ENCODE peak calls at places on chromosome 11, in four cellular contexts. I, C, F and L are unnamed samples. For H3K9me3, the result is how much of the 10 kb centered on the place peaks cover.

GRCh38 chr11:77512092-77512491 is 38.2 kb upstream of the PAK1 start:
- DNase-seq in F (no peak), C (no peak), I (no peak), L (no peak)

GRCh38 chr11:96126917-96127595 is 203.1 kb upstream of the MTMR2 start:
- DNase-seq in I (no peak), F (no peak), C (no peak), L (no peak)

GRCh38 chr11:116164843-116165242 is 607.9 kb downstream of the BUD13 start:
- DNase-seq in F (no peak), C (peak), I (no peak), L (no peak)

GRCh38 chr11:116499396-116500001 is 273.3 kb downstream of the BUD13 start:
- DNase-seq in I (peak), C (no peak), F (peak), L (peak)

GRCh38 chr11:93188726-93189125 is 9.1 kb downstream of the SLC36A4 start:
- DNase-seq in I (no peak), C (no peak), F (no peak), L (no peak)

GRCh38 chr11:26703792-26704191 is 18.1 kb downstream of the SLC5A12 start:
- DNase-seq in C (no peak), F (no peak), I (no peak), L (no peak)

GRCh38 chr11:117996058-117996457 is 9.9 kb downstream of the IL10RA start:
- DNase-seq in F (no peak), I (no peak), C (no peak), L (no peak)

GRCh38 chr11:95668113-95668512 is 121.5 kb downstream of the FAM76B start:
- DNase-seq in F (no peak), C (no peak), I (no peak), L (no peak)

GRCh38 chr11:10679644-10680043 is 13.9 kb downstream of the IRAG1 start:
- DNase-seq in F (no peak), C (no peak), I (no peak), L (no peak)

GRCh38 chr11:111360150-111361043 is 18.7 kb downstream of the POU2AF1 start:
- DNase-seq in I (peak), C (peak), F (no peak), L (peak)

GRCh38 chr11:106714179-106714578 is 304.1 kb downstream of the GUCY1A2 start:
- DNase-seq in C (no peak), I (no peak), F (no peak), L (no peak)

GRCh38 chr11:108985611-108986279 is 320.9 kb downstream of the DDX10 start:
- DNase-seq in F (no peak), I (no peak), C (no peak), L (peak)

GRCh38 chr11:94938399-94939055 is 34.8 kb downstream of the CWC15 start:
- DNase-seq in C (no peak), I (no peak), F (peak), L (no peak)

GRCh38 chr11:8839957-8840945 is 70.7 kb upstream of the AKIP1 start:
- DNase-seq in I (peak), C (no peak), F (no peak), L (peak)

GRCh38 chr11:129992161-129992944 is 10.3 kb downstream of the PRDM10 start:
- DNase-seq in C (no peak), F (no peak), I (peak), L (peak)

GRCh38 chr11:104653011-104653806 is 245.1 kb downstream of the CASP12 start:
- DNase-seq in F (no peak), C (no peak), I (no peak), L (no peak)

GRCh38 chr11:101003468-101003867 is 126.1 kb downstream of the PGR start:
- DNase-seq in F (no peak), I (no peak), C (no peak), L (no peak)

GRCh38 chr11:77082838-77083552 is 16.2 kb downstream of the CAPN5 start:
- DNase-seq in I (no peak), F (peak), C (no peak), L (no peak)

GRCh38 chr11:47259178-47259977 is 1.6 kb downstream of the NR1H3 start:
- DNase-seq in F (peak), I (peak), C (no peak), L (peak)

GRCh38 chr11:102596578-102596977 is 28.6 kb downstream of the MMP20 start:
- DNase-seq in I (no peak), C (no peak), F (no peak), L (no peak)

GRCh38 chr11:8168485-8169257 is at the start of gene RIC3:
- DNase-seq in I (no peak), F (peak), C (no peak), L (peak)

GRCh38 chr11:102802341-102802740 is 4.4 kb upstream of the MMP1 start:
- DNase-seq in C (no peak), F (no peak), I (no peak), L (no peak)

GRCh38 chr11:85948884-85949283 is 93.7 kb downstream of the CCDC83 start:
- DNase-seq in I (no peak), C (no peak), F (no peak), L (no peak)

GRCh38 chr11:26905368-26905767 is 88.5 kb upstream of the FIBIN start:
- DNase-seq in C (no peak), I (no peak), F (no peak), L (no peak)

GRCh38 chr11:45021692-45022130 is 71.0 kb upstream of the TP53I11 start:
- DNase-seq in F (peak), C (no peak), I (peak), L (peak)

GRCh38 chr11:67053896-67054850 is 2.5 kb upstream of the RHOD start:
- DNase-seq in I (peak), F (no peak), C (no peak), L (peak)

GRCh38 chr11:73315288-73316020 is 7.4 kb downstream of the ARHGEF17 start:
- DNase-seq in C (no peak), I (no peak), F (no peak), L (no peak)

GRCh38 chr11:61693897-61694840 is 14.0 kb downstream of the DAGLA start:
- DNase-seq in C (no peak), I (peak), F (no peak), L (no peak)

GRCh38 chr11:91625495-91625894 is 599.1 kb upstream of the FAT3 start:
- DNase-seq in I (no peak), C (no peak), F (no peak), L (no peak)

GRCh38 chr11:73402834-73403185 is 26.6 kb downstream of the RELT start:
- DNase-seq in F (no peak), I (no peak), C (no peak), L (no peak)

GRCh38 chr11:131827440-131827839 is 457.0 kb downstream of the NTM start:
- DNase-seq in I (no peak), C (no peak), F (no peak), L (no peak)

GRCh38 chr11:131819845-131820244 is 449.4 kb downstream of the NTM start:
- DNase-seq in I (no peak), C (no peak), F (no peak), L (no peak)

GRCh38 chr11:131829725-131830124 is 459.3 kb downstream of the NTM start:
- DNase-seq in F (no peak), I (no peak), C (no peak), L (no peak)

GRCh38 chr11:131823772-131824171 is 453.4 kb downstream of the NTM start:
- DNase-seq in C (no peak), I (no peak), F (no peak), L (no peak)

DNA sequence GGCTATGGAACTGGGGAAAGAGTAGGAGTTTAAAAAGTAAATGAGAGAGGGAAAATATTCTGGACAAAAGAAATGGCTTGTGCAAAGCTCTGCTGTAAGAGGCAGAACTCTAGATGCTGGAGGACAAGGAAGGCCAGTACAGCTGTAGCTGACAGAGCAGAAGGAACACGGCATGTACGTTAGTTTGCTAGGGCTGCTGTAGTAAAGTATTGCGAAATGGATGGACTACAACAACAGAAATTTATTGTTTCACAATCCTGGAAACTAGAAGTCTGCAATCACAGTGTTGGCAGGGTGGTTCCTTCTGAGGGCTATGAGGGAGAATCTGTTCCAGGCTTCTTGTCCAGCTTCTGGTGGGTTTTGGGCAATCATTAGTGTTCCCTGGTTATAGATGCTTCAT is 454.4 kb downstream of the NTM start:
- DNase-seq in F (no peak), C (no peak), I (no peak), L (peak)
- H3K9me3 ChIP-seq in F (under half), C (under half), I (under half), L (under half)

DNA sequence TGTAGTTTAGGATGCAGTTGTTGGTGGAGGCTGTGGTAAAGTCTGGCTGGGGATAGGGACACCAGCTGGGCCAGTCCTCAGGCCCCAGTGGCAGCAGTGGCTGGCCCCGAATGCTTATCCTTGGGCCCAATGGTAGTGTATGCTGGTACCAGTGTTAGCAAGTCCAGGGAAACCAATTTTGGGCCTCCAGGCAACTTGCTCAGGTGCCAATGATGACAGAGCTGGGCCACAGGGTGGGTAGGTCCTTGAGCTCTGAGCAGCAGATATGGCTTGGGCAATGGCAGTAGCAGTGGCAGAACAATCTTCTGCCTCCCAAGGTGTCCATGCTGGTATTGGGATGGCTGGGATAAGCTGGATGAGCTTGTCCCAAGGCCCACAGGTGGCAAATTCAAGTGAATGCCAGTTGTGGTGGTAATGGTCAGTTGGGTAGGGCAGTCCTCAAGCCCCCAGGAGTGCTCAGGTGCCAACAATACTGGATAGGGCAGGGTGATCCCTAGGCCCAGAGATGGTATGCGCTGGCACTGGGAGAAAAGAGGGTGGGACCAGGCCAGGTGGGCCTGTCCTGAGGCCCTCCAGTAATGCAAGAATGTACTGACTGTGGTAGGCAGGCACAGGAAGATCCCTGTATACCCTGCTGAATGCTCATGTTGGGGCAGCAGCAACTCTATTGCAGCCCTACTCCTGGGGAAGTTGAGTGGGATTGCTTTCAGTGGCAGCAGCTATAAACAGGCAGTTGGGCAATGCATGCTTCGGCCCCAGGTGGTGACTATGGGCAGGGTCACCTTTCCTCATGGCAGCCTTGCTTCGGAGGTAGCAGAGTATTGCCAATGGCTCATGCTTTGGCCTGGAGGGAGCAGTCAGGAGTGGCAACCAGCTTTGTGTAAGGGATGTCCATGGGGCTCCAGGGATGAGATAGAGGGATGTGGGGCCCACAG is 54.7 kb downstream of the KCNQ1OT1 start:
- DNase-seq in I (no peak), C (no peak), F (no peak), L (no peak)
- H3K9me3 ChIP-seq in I (under half), C (under half), F (half or more), L (half or more)

GRCh38 chr11:3178349-3178748 is 13.2 kb upstream of the OSBPL5 start:
- DNase-seq in F (no peak), I (no peak), C (no peak), L (no peak)
- H3K9me3 ChIP-seq in F (under half), I (under half), C (under half), L (under half)

GRCh38 chr11:57277845-57278720 is 41.0 kb upstream of the APLNR start:
- DNase-seq in F (peak), I (peak), C (peak), L (peak)

GRCh38 chr11:57278721-57279095 is 41.7 kb upstream of the APLNR start:
- DNase-seq in I (no peak), C (no peak), F (no peak), L (no peak)

GRCh38 chr11:57275582-57275981 is 38.5 kb upstream of the APLNR start:
- DNase-seq in F (no peak), C (no peak), I (no peak), L (no peak)

GRCh38 chr11:57276169-57276854 is 39.3 kb upstream of the APLNR start:
- DNase-seq in F (no peak), C (no peak), I (no peak), L (no peak)

DNA sequence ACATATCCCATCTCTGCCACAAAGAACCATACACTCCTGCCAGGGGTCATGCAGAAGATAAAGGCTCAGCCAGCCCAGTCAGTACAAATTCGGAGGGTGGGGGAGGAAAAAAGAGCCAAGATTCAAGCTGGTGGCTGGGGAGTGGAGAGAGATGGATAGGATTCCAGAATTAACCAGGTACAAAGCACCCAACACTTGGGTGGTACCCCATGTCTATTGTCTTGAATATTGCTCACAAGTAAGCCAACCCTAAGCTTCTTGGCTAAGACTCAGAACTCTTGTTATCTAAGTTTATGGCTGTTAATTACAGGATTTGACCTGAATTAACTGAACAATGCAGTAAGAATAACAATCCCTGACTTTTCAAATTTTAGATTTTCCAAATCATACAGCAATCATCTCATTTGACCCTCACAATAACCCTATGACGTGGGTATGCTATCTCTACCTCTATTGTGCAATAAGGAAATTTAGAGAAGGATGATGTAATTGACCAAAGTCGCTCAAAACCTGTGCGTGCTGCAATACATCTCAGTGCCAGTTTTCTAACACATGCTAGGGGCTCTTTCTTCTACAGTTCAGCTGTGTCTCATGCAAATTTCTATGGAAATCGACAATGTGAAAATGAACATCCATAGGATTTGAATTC is 39.9 kb upstream of the APLNR start:
- DNase-seq in F (no peak), I (no peak), C (no peak), L (no peak)
- H3K9me3 ChIP-seq in F (under half), I (under half), C (under half), L (under half)

GRCh38 chr11:2625183-2625582 is 74.6 kb downstream of the KCNQ1OT1 start:
- DNase-seq in I (no peak), F (no peak), C (no peak), L (no peak)

GRCh38 chr11:2621919-2622318 is 77.9 kb downstream of the KCNQ1OT1 start:
- DNase-seq in C (no peak), I (no peak), F (no peak), L (no peak)
- H3K9me3 ChIP-seq in C (under half), I (under half), F (under half), L (under half)